ENCODE peak calls at places on chromosomes 11 and 22, in nine cellular contexts. X is left lung, O is tibial nerve, K is PC-9, V is HCT116, N is GM23338, I is thyroid gland, U is mesendoderm, Q is left ventricle myocardium inferior. M is an unnamed sample.

GRCh38 chr11:88171982-88172381 is 3.3 kb downstream of the RAB38 start:
- DNase-seq in X (no peak), O (no peak), K (no peak), V (no peak), N (no peak), I (no peak), U (no peak), Q (no peak), M (no peak)

GRCh38 chr22:44937216-44937615 is 72.6 kb downstream of the PHF21B start:
- DNase-seq in X (peak; percentile 47), O (no peak), K (no peak), V (no peak), N (no peak), I (no peak), U (no peak), Q (no peak), M (no peak)

GRCh38 chr22:43168416-43169309 is 17.3 kb downstream of the TSPO start:
- DNase-seq in X (no peak), O (no peak), K (no peak), V (no peak), N (no peak), I (no peak), U (peak; percentile 54), Q (peak; percentile 17), M (no peak)

GRCh38 chr11:17498475-17498874 is 21.8 kb upstream of the ABCC8 start:
- DNase-seq in X (no peak), O (no peak), K (peak; percentile 22), V (no peak), N (peak; percentile 56), I (no peak), U (peak; percentile 59), Q (no peak), M (no peak)

GRCh38 chr11:131044851-131045250 is 128.6 kb upstream of the SNX19 start:
- DNase-seq in X (no peak), O (no peak), K (no peak), V (no peak), N (no peak), I (no peak), U (no peak), Q (no peak), M (no peak)

GRCh38 chr22:36422287-36423014 is 34.7 kb upstream of the MYH9 start:
- DNase-seq in X (no peak), O (no peak), K (no peak), V (no peak), N (no peak), I (no peak), U (no peak), Q (no peak), M (no peak)

GRCh38 chr22:45889539-45890350 is 87.2 kb downstream of the WNT7B start:
- DNase-seq in X (peak; percentile 69), O (no peak), K (no peak), V (no peak), N (peak; percentile 48), I (peak; percentile 31), U (no peak), Q (peak; percentile 12), M (peak; percentile 54)

GRCh38 chr11:116229581-116229980 is 543.2 kb downstream of the BUD13 start:
- DNase-seq in X (no peak), O (no peak), K (no peak), V (no peak), N (no peak), I (no peak), U (no peak), Q (no peak), M (no peak)

GRCh38 chr11:68142028-68142412 is 20.8 kb upstream of the CHKA start:
- DNase-seq in X (peak; percentile 81), O (no peak), K (peak; percentile 81), V (no peak), N (no peak), I (peak; percentile 87), U (no peak), Q (no peak), M (peak; percentile 75)

GRCh38 chr11:68890490-68891231 is 13.0 kb downstream of the MRPL21 start:
- DNase-seq in X (peak; percentile 53), O (peak; percentile 84), K (no peak), V (no peak), N (no peak), I (peak; percentile 86), U (no peak), Q (peak; percentile 90), M (no peak)

GRCh38 chr22:23754980-23755636 is 883 bp upstream of the VPREB3 start:
- DNase-seq in X (no peak), O (no peak), K (no peak), V (no peak), N (no peak), I (no peak), U (no peak), Q (no peak), M (no peak)

GRCh38 chr11:113690619-113691569 is 15.2 kb downstream of the TMPRSS5 start:
- DNase-seq in X (peak; percentile 75), O (peak; percentile 23), K (peak; percentile 89), V (peak; percentile 76), N (peak; percentile 83), I (no peak), U (peak; percentile 66), Q (no peak), M (no peak)

GRCh38 chr22:49536571-49537131 is 291.0 kb downstream of the BRD1 start:
- DNase-seq in X (peak; percentile 59), O (no peak), K (no peak), V (no peak), N (no peak), I (no peak), U (peak; percentile 87), Q (no peak), M (no peak)

GRCh38 chr22:49678137-49678841 is 149.4 kb downstream of the BRD1 start:
- DNase-seq in X (no peak), O (no peak), K (no peak), V (no peak), N (no peak), I (no peak), U (no peak), Q (no peak), M (no peak)

GRCh38 chr11:24965780-24966179 is 468.9 kb downstream of the LUZP2 start:
- DNase-seq in X (no peak), O (no peak), K (no peak), V (no peak), N (no peak), I (no peak), U (no peak), Q (no peak), M (no peak)

GRCh38 chr11:5364214-5364613 is 12.9 kb downstream of the OR51B6 start:
- DNase-seq in X (no peak), O (no peak), K (no peak), V (no peak), N (no peak), I (no peak), U (no peak), Q (no peak), M (no peak)

GRCh38 chr11:128653828-128654231 is 40.0 kb upstream of the FLI1 start:
- DNase-seq in X (peak; percentile 85), O (no peak), K (peak; percentile 72), V (no peak), N (peak; percentile 65), I (peak; percentile 58), U (peak; percentile 91), Q (peak; percentile 46), M (peak; percentile 87)

GRCh38 chr22:44623771-44624510 is 78.1 kb upstream of the PRR5 start:
- DNase-seq in X (peak; percentile 67), O (no peak), K (peak; percentile 59), V (no peak), N (peak; percentile 65), I (no peak), U (peak; percentile 44), Q (no peak), M (no peak)

GRCh38 chr22:40521046-40521445 is 115.5 kb downstream of the MRTFA start:
- DNase-seq in X (no peak), O (no peak), K (no peak), V (no peak), N (no peak), I (no peak), U (no peak), Q (no peak), M (no peak)

GRCh38 chr22:45129703-45130524 is 33.8 kb upstream of the NUP50 start:
- DNase-seq in X (no peak), O (no peak), K (no peak), V (no peak), N (peak; percentile 22), I (no peak), U (no peak), Q (no peak), M (no peak)

GRCh38 chr11:6576471-6577373 is 26.7 kb downstream of the RRP8 start:
- DNase-seq in X (no peak), O (no peak), K (no peak), V (no peak), N (peak; percentile 7), I (peak; percentile 80), U (no peak), Q (no peak), M (no peak)

GRCh38 chr11:34887260-34887659 is 28.9 kb downstream of the APIP start:
- DNase-seq in X (no peak), O (no peak), K (no peak), V (no peak), N (no peak), I (no peak), U (no peak), Q (no peak), M (no peak)

GRCh38 chr22:20589614-20590476 is 82.4 kb downstream of the MED15 start:
- DNase-seq in X (peak; percentile 64), O (no peak), K (no peak), V (no peak), N (no peak), I (no peak), U (no peak), Q (no peak), M (peak; percentile 18)
- H3K27ac ChIP-seq in X (no peak overlapping the region), O (no peak overlapping the region), K (no peak overlapping the region), V (no peak overlapping the region), N (no peak overlapping the region), I (no peak overlapping the region), U (no peak overlapping the region), Q (no peak overlapping the region), M (no peak overlapping the region)

GRCh38 chr11:65888163-65888814 is at the start of gene FIBP:
- DNase-seq in X (peak; percentile 99), O (peak; percentile 94), K (peak; percentile 97), V (peak; percentile 91), N (peak; percentile 97), I (peak; percentile 99), U (peak; percentile 98), Q (peak; percentile 98), M (peak; percentile 98)
- H3K4me1 ChIP-seq in X (peaks cover 74% of the 10 kb centered on the region), O (peaks cover 48% of the 10 kb centered on the region), K (peaks cover 28% of the 10 kb centered on the region), V (peaks cover 73% of the 10 kb centered on the region), N (peaks cover 29% of the 10 kb centered on the region), I (peaks cover 34% of the 10 kb centered on the region), U (peaks cover 6% of the 10 kb centered on the region), Q (peaks cover 77% of the 10 kb centered on the region), M (peaks cover 11% of the 10 kb centered on the region)

GRCh38 chr11:125967515-125967914 is 21.7 kb downstream of the VSIG10L2 start:
- DNase-seq in X (no peak), O (no peak), K (no peak), V (no peak), N (no peak), I (no peak), U (no peak), Q (no peak), M (no peak)
- H3K4me3 ChIP-seq in X (no peak overlapping the region), O (no peak overlapping the region), K (no peak overlapping the region), V (no peak overlapping the region), N (no peak overlapping the region), I (no peak overlapping the region), U (no peak overlapping the region), Q (no peak overlapping the region), M (no peak overlapping the region)

DNA sequence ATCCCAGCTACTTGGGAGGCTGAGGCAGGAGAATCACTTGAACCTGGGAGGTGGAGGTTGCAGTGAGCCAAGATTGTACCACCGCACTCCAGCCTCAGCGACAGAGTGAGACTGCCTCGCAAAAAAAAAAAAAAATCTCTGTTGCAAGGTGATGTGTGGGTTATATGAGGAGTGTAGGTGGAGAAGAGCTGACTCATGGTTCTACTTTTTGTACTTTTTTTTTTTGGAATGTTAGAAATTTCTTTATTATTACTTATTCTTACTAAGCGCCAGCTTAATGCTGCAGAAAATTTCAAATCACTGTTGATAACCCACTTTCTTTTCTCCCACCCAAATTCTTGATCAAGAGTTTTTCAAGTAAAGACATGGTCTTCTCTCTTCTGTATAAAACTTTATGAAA is 29.6 kb upstream of the DNAJB13 start:
- DNase-seq in X (no peak), O (no peak), K (no peak), V (no peak), N (no peak), I (no peak), U (no peak), Q (no peak), M (no peak)
- H3K27ac ChIP-seq in X (no peak overlapping the region), O (no peak overlapping the region), K (no peak overlapping the region), V (no peak overlapping the region), N (no peak overlapping the region), I (no peak overlapping the region), U (no peak overlapping the region), Q (no peak overlapping the region), M (no peak overlapping the region)

M was measured in pancreas.